ENCODE peak calls at places on chromosomes 16 and 17, in six cellular contexts. One of them, this sample, is unnamed.

GRCh38 chr17:71412803-71413202 is 708.0 kb upstream of the SOX9 start:
- DNase-seq in choroid plexus epithelial cell: peak
- DNase-seq in AG04450: peak
- DNase-seq in spleen: no peak
- DNase-seq in left ventricle myocardium inferior: no peak
- DNase-seq in cardiac fibroblast: peak
- DNase-seq in this sample: peak

GRCh38 chr17:63480192-63480784 is 3.4 kb downstream of the ACE start:
- DNase-seq in choroid plexus epithelial cell: no peak
- DNase-seq in left ventricle myocardium inferior: no peak
- DNase-seq in cardiac fibroblast: no peak
- DNase-seq in AG04450: no peak
- DNase-seq in spleen: peak
- DNase-seq in this sample: no peak

GRCh38 chr16:10202650-10203049 is 20.4 kb upstream of the GRIN2A start:
- DNase-seq in cardiac fibroblast: no peak
- DNase-seq in choroid plexus epithelial cell: no peak
- DNase-seq in spleen: no peak
- DNase-seq in left ventricle myocardium inferior: no peak
- DNase-seq in AG04450: no peak
- DNase-seq in this sample: no peak

GRCh38 chr17:8103549-8103948 is 14.8 kb downstream of the ALOXE3 start:
- DNase-seq in cardiac fibroblast: peak
- DNase-seq in choroid plexus epithelial cell: no peak
- DNase-seq in left ventricle myocardium inferior: no peak
- DNase-seq in spleen: no peak
- DNase-seq in AG04450: no peak
- DNase-seq in this sample: peak

GRCh38 chr16:68739964-68740627 is 3.0 kb downstream of the CDH1 start:
- DNase-seq in cardiac fibroblast: peak
- DNase-seq in AG04450: no peak
- DNase-seq in spleen: no peak
- DNase-seq in left ventricle myocardium inferior: no peak
- DNase-seq in choroid plexus epithelial cell: peak
- DNase-seq in this sample: peak

GRCh38 chr16:10013364-10013763 is 168.9 kb downstream of the GRIN2A start:
- DNase-seq in AG04450: no peak
- DNase-seq in cardiac fibroblast: no peak
- DNase-seq in spleen: no peak
- DNase-seq in choroid plexus epithelial cell: no peak
- DNase-seq in left ventricle myocardium inferior: no peak
- DNase-seq in this sample: no peak

GRCh38 chr16:87060026-87060986 is 256.9 kb downstream of the C16orf95 start:
- DNase-seq in AG04450: peak
- DNase-seq in choroid plexus epithelial cell: peak
- DNase-seq in spleen: no peak
- DNase-seq in cardiac fibroblast: peak
- DNase-seq in left ventricle myocardium inferior: no peak
- DNase-seq in this sample: peak

GRCh38 chr16:57092786-57093301 is 461 bp downstream of the CPNE2 start:
- DNase-seq in choroid plexus epithelial cell: no peak
- DNase-seq in cardiac fibroblast: peak
- DNase-seq in AG04450: no peak
- DNase-seq in left ventricle myocardium inferior: peak
- DNase-seq in spleen: peak
- DNase-seq in this sample: peak

GRCh38 chr16:77585379-77585778 is 136.9 kb upstream of the NUDT7 start:
- DNase-seq in cardiac fibroblast: peak
- DNase-seq in spleen: no peak
- DNase-seq in AG04450: no peak
- DNase-seq in choroid plexus epithelial cell: peak
- DNase-seq in left ventricle myocardium inferior: no peak
- DNase-seq in this sample: peak
- H3K4me3 ChIP-seq in cardiac fibroblast: no peak
- H3K4me3 ChIP-seq in spleen: no peak
- H3K4me3 ChIP-seq in AG04450: no peak
- H3K4me3 ChIP-seq in choroid plexus epithelial cell: no peak
- H3K4me3 ChIP-seq in left ventricle myocardium inferior: no peak
- H3K4me3 ChIP-seq in this sample: no peak

DNA sequence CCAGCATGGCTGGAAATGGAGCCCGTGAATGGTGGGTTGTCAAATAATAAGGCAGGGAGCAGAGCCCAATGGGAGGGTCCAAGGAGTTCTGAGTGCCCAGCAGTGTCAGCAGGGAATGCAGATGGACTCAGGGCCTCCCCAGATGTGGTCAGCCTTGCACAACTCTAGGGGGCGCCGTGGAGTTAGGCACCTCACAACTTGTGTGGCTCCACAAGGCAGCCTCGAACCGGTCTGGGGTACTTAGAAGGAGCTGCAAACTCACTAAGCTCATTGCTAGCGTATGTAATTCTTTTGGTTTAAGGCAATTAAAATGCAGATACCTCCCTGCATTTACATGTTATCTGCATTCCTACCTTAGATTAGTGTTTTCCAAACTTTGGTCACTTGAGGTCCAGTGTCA is 18.1 kb downstream of the IRF8 start:
- DNase-seq in cardiac fibroblast: no peak
- DNase-seq in choroid plexus epithelial cell: no peak
- DNase-seq in spleen: peak
- DNase-seq in left ventricle myocardium inferior: no peak
- DNase-seq in AG04450: no peak
- DNase-seq in this sample: no peak
- H3K4me3 ChIP-seq in cardiac fibroblast: no peak
- H3K4me3 ChIP-seq in choroid plexus epithelial cell: no peak
- H3K4me3 ChIP-seq in spleen: no peak
- H3K4me3 ChIP-seq in left ventricle myocardium inferior: no peak
- H3K4me3 ChIP-seq in AG04450: no peak
- H3K4me3 ChIP-seq in this sample: no peak

DNA sequence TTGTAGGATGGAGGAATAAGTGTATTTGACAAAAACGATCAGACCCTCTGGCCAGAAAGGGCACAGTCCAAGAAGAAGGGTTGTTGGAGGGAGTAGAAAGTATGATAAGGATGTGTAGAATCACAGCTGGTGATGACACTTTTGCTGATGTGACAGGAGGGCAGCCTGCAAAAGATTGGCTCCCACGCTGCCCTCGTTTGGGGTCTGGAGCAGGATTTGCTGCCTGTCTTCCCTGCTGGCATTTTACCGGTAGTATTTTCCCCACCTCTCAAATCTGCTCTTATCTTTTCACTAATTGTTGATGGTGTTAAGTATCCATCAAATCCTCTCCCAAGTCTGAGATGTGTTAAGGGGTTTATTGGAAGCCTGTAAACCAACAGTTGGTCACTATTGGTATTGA is 208.8 kb downstream of the CCDC182 start:
- DNase-seq in left ventricle myocardium inferior: no peak
- DNase-seq in cardiac fibroblast: no peak
- DNase-seq in spleen: no peak
- DNase-seq in AG04450: no peak
- DNase-seq in choroid plexus epithelial cell: no peak
- DNase-seq in this sample: no peak
- H3K4me3 ChIP-seq in left ventricle myocardium inferior: no peak
- H3K4me3 ChIP-seq in cardiac fibroblast: no peak
- H3K4me3 ChIP-seq in spleen: no peak
- H3K4me3 ChIP-seq in AG04450: no peak
- H3K4me3 ChIP-seq in choroid plexus epithelial cell: no peak
- H3K4me3 ChIP-seq in this sample: no peak

DNA sequence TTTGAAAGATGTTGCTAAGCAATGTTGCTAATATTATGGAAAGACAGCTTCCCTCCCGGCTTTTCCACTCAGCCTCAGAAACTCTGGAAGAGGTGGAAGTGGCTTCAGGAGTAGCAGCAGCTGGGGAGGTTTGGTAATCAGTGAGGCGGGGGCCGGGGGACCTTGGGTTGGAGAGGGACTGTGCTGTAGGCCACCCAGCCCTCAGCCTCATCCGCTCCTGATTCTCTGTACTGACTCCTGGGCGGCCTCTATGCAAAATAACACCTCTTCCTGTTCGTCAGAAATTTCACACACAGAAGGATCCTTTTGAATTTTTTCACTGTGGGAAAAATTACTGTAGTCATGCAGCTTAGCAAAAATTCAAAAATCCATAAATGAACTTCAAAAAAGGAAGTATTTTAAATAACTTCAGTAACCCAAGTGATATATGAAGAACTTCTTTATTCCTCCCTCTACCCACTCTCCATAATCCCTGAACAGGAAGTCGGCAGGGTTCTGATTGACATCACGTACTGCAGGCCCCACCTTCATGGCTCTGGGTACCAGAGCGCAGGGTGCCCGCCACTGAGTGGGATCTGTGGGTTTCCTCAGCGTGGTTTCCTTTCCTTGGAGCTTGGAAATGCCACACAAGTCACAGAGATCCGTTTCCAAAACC is 51.5 kb downstream of the RAP1GAP2 start:
- DNase-seq in choroid plexus epithelial cell: no peak
- DNase-seq in left ventricle myocardium inferior: no peak
- DNase-seq in cardiac fibroblast: no peak
- DNase-seq in AG04450: no peak
- DNase-seq in spleen: no peak
- DNase-seq in this sample: no peak
- H3K4me3 ChIP-seq in choroid plexus epithelial cell: no peak
- H3K4me3 ChIP-seq in left ventricle myocardium inferior: no peak
- H3K4me3 ChIP-seq in cardiac fibroblast: no peak
- H3K4me3 ChIP-seq in AG04450: no peak
- H3K4me3 ChIP-seq in spleen: no peak
- H3K4me3 ChIP-seq in this sample: no peak

DNA sequence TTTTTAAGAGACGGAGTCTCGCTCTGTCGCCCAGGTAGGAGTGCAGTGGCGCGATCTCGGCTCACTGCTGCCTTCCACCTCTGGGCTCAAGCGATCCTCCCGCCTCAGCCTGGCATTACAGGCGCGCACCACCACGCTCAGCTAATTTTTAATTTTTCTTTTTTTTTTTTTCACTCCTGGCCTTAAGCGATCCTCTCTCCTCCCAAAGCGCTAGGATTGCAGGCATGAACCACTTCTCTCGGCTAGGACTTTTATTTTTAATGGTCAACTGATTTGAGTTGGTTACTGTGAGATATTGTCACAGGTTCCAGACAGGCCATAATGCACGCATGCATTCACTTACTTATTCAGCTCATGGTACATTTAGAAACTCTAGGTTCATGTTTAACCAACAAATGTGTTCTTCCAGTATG is 888 bp downstream of the PIGW start:
- DNase-seq in AG04450: no peak
- DNase-seq in choroid plexus epithelial cell: no peak
- DNase-seq in spleen: no peak
- DNase-seq in left ventricle myocardium inferior: no peak
- DNase-seq in cardiac fibroblast: no peak
- DNase-seq in this sample: no peak
- H3K4me3 ChIP-seq in AG04450: peak
- H3K4me3 ChIP-seq in choroid plexus epithelial cell: peak
- H3K4me3 ChIP-seq in spleen: peak
- H3K4me3 ChIP-seq in left ventricle myocardium inferior: peak
- H3K4me3 ChIP-seq in cardiac fibroblast: peak
- H3K4me3 ChIP-seq in this sample: peak

DNA sequence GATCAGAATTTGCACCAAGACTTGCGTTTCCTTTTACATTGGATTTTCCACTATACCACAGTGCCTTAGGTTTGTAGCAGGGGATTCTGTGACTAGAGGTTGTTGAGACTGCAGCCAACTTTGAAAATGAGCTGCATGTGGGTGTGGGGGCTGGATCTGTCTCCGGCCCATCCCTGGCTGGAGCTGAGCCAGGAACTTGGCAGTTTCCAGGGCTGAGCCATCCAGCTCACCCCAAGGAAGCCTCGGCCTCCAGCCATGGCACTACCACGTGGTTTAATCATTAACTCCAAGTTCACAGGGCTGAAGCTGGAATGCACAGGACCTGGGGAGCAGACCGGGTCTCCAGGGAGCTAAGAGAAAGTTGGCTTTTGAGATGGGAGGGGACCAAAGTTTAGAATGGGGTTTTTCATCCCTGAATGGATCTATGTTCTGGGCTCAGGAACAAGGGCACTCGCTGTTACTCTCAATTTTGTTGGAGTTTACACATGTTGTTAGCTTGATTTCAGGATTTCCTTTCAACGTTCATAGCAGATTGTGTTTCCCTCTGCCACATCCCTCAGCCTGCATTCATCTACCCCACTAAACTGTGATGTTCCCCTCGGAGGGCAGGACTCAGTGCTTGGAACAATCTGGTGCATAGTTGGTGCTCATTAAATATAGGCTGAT is 42.3 kb upstream of the HNF1B start:
- DNase-seq in left ventricle myocardium inferior: no peak
- DNase-seq in choroid plexus epithelial cell: no peak
- DNase-seq in AG04450: no peak
- DNase-seq in cardiac fibroblast: no peak
- DNase-seq in spleen: no peak
- DNase-seq in this sample: peak
- H3K4me3 ChIP-seq in left ventricle myocardium inferior: no peak
- H3K4me3 ChIP-seq in choroid plexus epithelial cell: no peak
- H3K4me3 ChIP-seq in AG04450: no peak
- H3K4me3 ChIP-seq in cardiac fibroblast: no peak
- H3K4me3 ChIP-seq in spleen: no peak
- H3K4me3 ChIP-seq in this sample: no peak

DNA sequence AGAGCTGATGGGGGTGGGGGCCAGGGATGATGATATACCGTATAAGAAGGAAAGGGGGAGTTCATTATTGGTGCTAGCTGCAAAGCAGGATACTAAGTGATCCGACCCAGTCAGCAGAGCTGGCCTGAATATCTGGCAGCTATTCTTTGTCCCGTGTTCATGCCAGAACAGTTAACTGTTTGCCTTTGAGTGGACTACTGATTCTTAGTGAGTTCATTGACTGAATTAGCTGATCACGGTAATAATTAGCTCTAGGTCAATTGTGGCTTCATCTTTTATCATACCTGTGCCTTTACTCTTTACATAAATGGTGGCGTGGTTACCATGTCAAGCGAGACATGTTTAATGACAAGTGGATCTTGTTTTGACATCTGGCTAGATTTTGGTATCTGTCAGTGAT is 5.3 kb downstream of the KPNB1 start:
- DNase-seq in left ventricle myocardium inferior: no peak
- DNase-seq in spleen: no peak
- DNase-seq in cardiac fibroblast: no peak
- DNase-seq in AG04450: no peak
- DNase-seq in choroid plexus epithelial cell: no peak
- DNase-seq in this sample: no peak
- H3K4me3 ChIP-seq in left ventricle myocardium inferior: peak
- H3K4me3 ChIP-seq in spleen: peak
- H3K4me3 ChIP-seq in cardiac fibroblast: no peak
- H3K4me3 ChIP-seq in AG04450: no peak
- H3K4me3 ChIP-seq in choroid plexus epithelial cell: no peak
- H3K4me3 ChIP-seq in this sample: no peak

GRCh38 chr17:69414408-69415274 is at the start of gene MAP2K6:
- DNase-seq in AG04450: no peak
- DNase-seq in choroid plexus epithelial cell: peak
- DNase-seq in cardiac fibroblast: peak
- DNase-seq in left ventricle myocardium inferior: peak
- DNase-seq in spleen: peak
- DNase-seq in this sample: peak

GRCh38 chr17:69418535-69418934 is 4.0 kb downstream of the MAP2K6 start:
- DNase-seq in cardiac fibroblast: no peak
- DNase-seq in AG04450: no peak
- DNase-seq in left ventricle myocardium inferior: no peak
- DNase-seq in choroid plexus epithelial cell: peak
- DNase-seq in spleen: no peak
- DNase-seq in this sample: no peak

GRCh38 chr17:69412336-69412735 is 2.2 kb upstream of the MAP2K6 start:
- DNase-seq in spleen: no peak
- DNase-seq in AG04450: no peak
- DNase-seq in cardiac fibroblast: no peak
- DNase-seq in left ventricle myocardium inferior: no peak
- DNase-seq in choroid plexus epithelial cell: no peak
- DNase-seq in this sample: no peak

GRCh38 chr17:69415431-69415830 is 934 bp downstream of the MAP2K6 start:
- DNase-seq in spleen: no peak
- DNase-seq in left ventricle myocardium inferior: no peak
- DNase-seq in AG04450: no peak
- DNase-seq in cardiac fibroblast: no peak
- DNase-seq in choroid plexus epithelial cell: no peak
- DNase-seq in this sample: no peak

GRCh38 chr17:69417545-69418483 is 3.3 kb downstream of the MAP2K6 start:
- DNase-seq in left ventricle myocardium inferior: no peak
- DNase-seq in choroid plexus epithelial cell: peak
- DNase-seq in cardiac fibroblast: no peak
- DNase-seq in AG04450: no peak
- DNase-seq in spleen: no peak
- DNase-seq in this sample: no peak
- H3K4me3 ChIP-seq in left ventricle myocardium inferior: no peak
- H3K4me3 ChIP-seq in choroid plexus epithelial cell: no peak
- H3K4me3 ChIP-seq in cardiac fibroblast: no peak
- H3K4me3 ChIP-seq in AG04450: no peak
- H3K4me3 ChIP-seq in spleen: peak
- H3K4me3 ChIP-seq in this sample: no peak